ENCODE peak calls at places on chromosomes 13 and 19, in five cellular contexts. One of them, this sample, is unnamed.

GRCh38 chr13:41465215-41465907 is 8.0 kb downstream of the RGCC start:
- DNase-seq in CD8-positive, alpha-beta memory T cell: peak; percentile 95
- DNase-seq in testis: peak; percentile 46
- DNase-seq in adrenal gland: peak; percentile 42
- DNase-seq in neuronal stem cell: no peak
- DNase-seq in this sample: peak; percentile 98

GRCh38 chr19:4713384-4713951 is 10.2 kb downstream of the DPP9 start:
- DNase-seq in adrenal gland: peak; percentile 87
- DNase-seq in testis: no peak
- DNase-seq in neuronal stem cell: no peak
- DNase-seq in CD8-positive, alpha-beta memory T cell: no peak
- DNase-seq in this sample: no peak

GRCh38 chr13:75486146-75486545 is 4.2 kb upstream of the TBC1D4 start:
- DNase-seq in adrenal gland: no peak
- DNase-seq in CD8-positive, alpha-beta memory T cell: no peak
- DNase-seq in testis: no peak
- DNase-seq in neuronal stem cell: no peak
- DNase-seq in this sample: no peak

GRCh38 chr19:7294571-7295212 is 478 bp upstream of the INSR start:
- DNase-seq in CD8-positive, alpha-beta memory T cell: no peak
- DNase-seq in testis: peak; percentile 78
- DNase-seq in neuronal stem cell: peak; percentile 30
- DNase-seq in adrenal gland: peak; percentile 84
- DNase-seq in this sample: no peak

GRCh38 chr19:46297700-46298476 is 1.0 kb downstream of the HIF3A start:
- DNase-seq in testis: peak; percentile 79
- DNase-seq in CD8-positive, alpha-beta memory T cell: no peak
- DNase-seq in adrenal gland: peak; percentile 53
- DNase-seq in neuronal stem cell: no peak
- DNase-seq in this sample: no peak

GRCh38 chr13:21012841-21013681 is 48.3 kb downstream of the LATS2 start:
- DNase-seq in neuronal stem cell: no peak
- DNase-seq in CD8-positive, alpha-beta memory T cell: no peak
- DNase-seq in adrenal gland: peak; percentile 71
- DNase-seq in testis: no peak
- DNase-seq in this sample: no peak

GRCh38 chr19:13149628-13150186 is 468 bp downstream of the STX10 start:
- DNase-seq in adrenal gland: peak; percentile 79
- DNase-seq in neuronal stem cell: peak; percentile 27
- DNase-seq in testis: peak; percentile 55
- DNase-seq in CD8-positive, alpha-beta memory T cell: no peak
- DNase-seq in this sample: no peak

GRCh38 chr13:21218351-21219043 is 42.0 kb downstream of the MRPL57 start:
- DNase-seq in testis: no peak
- DNase-seq in CD8-positive, alpha-beta memory T cell: no peak
- DNase-seq in neuronal stem cell: no peak
- DNase-seq in adrenal gland: no peak
- DNase-seq in this sample: peak; percentile 55

GRCh38 chr19:1254530-1255185 is 6.3 kb downstream of the MIDN start:
- DNase-seq in adrenal gland: peak; percentile 50
- DNase-seq in testis: no peak
- DNase-seq in CD8-positive, alpha-beta memory T cell: no peak
- DNase-seq in neuronal stem cell: no peak
- DNase-seq in this sample: no peak

GRCh38 chr19:3506384-3507340 is 551 bp downstream of the FZR1 start:
- DNase-seq in testis: peak; percentile 39
- DNase-seq in adrenal gland: peak; percentile 58
- DNase-seq in neuronal stem cell: no peak
- DNase-seq in CD8-positive, alpha-beta memory T cell: peak; percentile 72
- DNase-seq in this sample: peak; percentile 16

GRCh38 chr13:70668293-70668692 is 560.0 kb upstream of the KLHL1 start:
- DNase-seq in CD8-positive, alpha-beta memory T cell: no peak
- DNase-seq in neuronal stem cell: peak; percentile 5
- DNase-seq in testis: no peak
- DNase-seq in adrenal gland: no peak
- DNase-seq in this sample: no peak

GRCh38 chr19:35868172-35868822 is at the start of gene APLP1:
- DNase-seq in testis: peak; percentile 71
- DNase-seq in CD8-positive, alpha-beta memory T cell: peak; percentile 69
- DNase-seq in adrenal gland: peak; percentile 63
- DNase-seq in neuronal stem cell: peak; percentile 78
- DNase-seq in this sample: no peak

GRCh38 chr19:18961767-18962423 is 20.9 kb upstream of the HOMER3 start:
- DNase-seq in adrenal gland: no peak
- DNase-seq in testis: no peak
- DNase-seq in CD8-positive, alpha-beta memory T cell: no peak
- DNase-seq in neuronal stem cell: peak; percentile 29
- DNase-seq in this sample: no peak

GRCh38 chr13:81596224-81596753 is 1255.4 kb upstream of the SPRY2 start:
- DNase-seq in neuronal stem cell: no peak
- DNase-seq in CD8-positive, alpha-beta memory T cell: no peak
- DNase-seq in testis: no peak
- DNase-seq in adrenal gland: no peak
- DNase-seq in this sample: no peak

GRCh38 chr13:47603365-47603764 is 397.7 kb downstream of the SUCLA2 start:
- DNase-seq in neuronal stem cell: no peak
- DNase-seq in adrenal gland: no peak
- DNase-seq in testis: no peak
- DNase-seq in CD8-positive, alpha-beta memory T cell: no peak
- DNase-seq in this sample: no peak

GRCh38 chr19:44925114-44925891 is 10.9 kb downstream of the APOC1 start:
- DNase-seq in neuronal stem cell: no peak
- DNase-seq in CD8-positive, alpha-beta memory T cell: no peak
- DNase-seq in testis: peak; percentile 83
- DNase-seq in adrenal gland: peak; percentile 96
- DNase-seq in this sample: no peak

GRCh38 chr19:21748088-21748487 is 19.3 kb downstream of the ZNF100 start:
- DNase-seq in neuronal stem cell: no peak
- DNase-seq in testis: no peak
- DNase-seq in CD8-positive, alpha-beta memory T cell: no peak
- DNase-seq in adrenal gland: no peak
- DNase-seq in this sample: no peak

GRCh38 chr13:113145496-113145895 is 13.0 kb upstream of the PROZ start:
- DNase-seq in testis: no peak
- DNase-seq in neuronal stem cell: no peak
- DNase-seq in adrenal gland: no peak
- DNase-seq in CD8-positive, alpha-beta memory T cell: no peak
- DNase-seq in this sample: no peak

GRCh38 chr19:2231621-2232221 is 4.4 kb downstream of the PLEKHJ1 start:
- DNase-seq in neuronal stem cell: no peak
- DNase-seq in testis: peak; percentile 63
- DNase-seq in CD8-positive, alpha-beta memory T cell: no peak
- DNase-seq in adrenal gland: peak; percentile 64
- DNase-seq in this sample: no peak

GRCh38 chr19:18637644-18638630 is 1.1 kb downstream of the KLHL26 start:
- DNase-seq in CD8-positive, alpha-beta memory T cell: no peak
- DNase-seq in adrenal gland: no peak
- DNase-seq in testis: no peak
- DNase-seq in neuronal stem cell: no peak
- DNase-seq in this sample: no peak

GRCh38 chr19:44689290-44690130 is 9.4 kb upstream of the CEACAM16 start:
- DNase-seq in neuronal stem cell: peak; percentile 75
- DNase-seq in adrenal gland: peak; percentile 83
- DNase-seq in testis: peak; percentile 89
- DNase-seq in CD8-positive, alpha-beta memory T cell: peak; percentile 81
- DNase-seq in this sample: peak; percentile 68

GRCh38 chr19:46413262-46414031 is at the start of gene CCDC8:
- DNase-seq in testis: peak; percentile 95
- DNase-seq in neuronal stem cell: peak; percentile 91
- DNase-seq in adrenal gland: peak; percentile 90
- DNase-seq in CD8-positive, alpha-beta memory T cell: no peak
- DNase-seq in this sample: no peak

GRCh38 chr13:29754486-29754806 is 96.0 kb downstream of the UBL3 start:
- DNase-seq in adrenal gland: peak; percentile 19
- DNase-seq in testis: no peak
- DNase-seq in neuronal stem cell: peak; percentile 11
- DNase-seq in CD8-positive, alpha-beta memory T cell: no peak
- DNase-seq in this sample: no peak

GRCh38 chr13:73304442-73304841 is 245.6 kb downstream of the KLF5 start:
- DNase-seq in CD8-positive, alpha-beta memory T cell: no peak
- DNase-seq in testis: no peak
- DNase-seq in neuronal stem cell: no peak
- DNase-seq in adrenal gland: no peak
- DNase-seq in this sample: no peak

GRCh38 chr13:23579886-23580706 is 9.9 kb downstream of the TNFRSF19 start:
- DNase-seq in testis: no peak
- DNase-seq in neuronal stem cell: no peak
- DNase-seq in CD8-positive, alpha-beta memory T cell: no peak
- DNase-seq in adrenal gland: no peak
- DNase-seq in this sample: no peak

GRCh38 chr13:19674898-19675297 is 41.4 kb downstream of the MPHOSPH8 start:
- DNase-seq in CD8-positive, alpha-beta memory T cell: no peak
- DNase-seq in neuronal stem cell: no peak
- DNase-seq in adrenal gland: no peak
- DNase-seq in testis: no peak
- DNase-seq in this sample: no peak

GRCh38 chr19:18415177-18415867 is 3.9 kb upstream of the SSBP4 start:
- DNase-seq in CD8-positive, alpha-beta memory T cell: peak; percentile 48
- DNase-seq in neuronal stem cell: no peak
- DNase-seq in adrenal gland: peak; percentile 80
- DNase-seq in testis: peak; percentile 83
- DNase-seq in this sample: no peak

GRCh38 chr13:73261739-73262216 is 203.0 kb downstream of the KLF5 start:
- DNase-seq in CD8-positive, alpha-beta memory T cell: no peak
- DNase-seq in adrenal gland: no peak
- DNase-seq in testis: no peak
- DNase-seq in neuronal stem cell: no peak
- DNase-seq in this sample: no peak

GRCh38 chr19:28836366-28836765 is 376.6 kb downstream of the UQCRFS1 start:
- DNase-seq in neuronal stem cell: no peak
- DNase-seq in CD8-positive, alpha-beta memory T cell: no peak
- DNase-seq in adrenal gland: no peak
- DNase-seq in testis: no peak
- DNase-seq in this sample: no peak

GRCh38 chr13:98751397-98752110 is 918 bp downstream of the SLC15A1 start:
- DNase-seq in testis: no peak
- DNase-seq in CD8-positive, alpha-beta memory T cell: no peak
- DNase-seq in neuronal stem cell: no peak
- DNase-seq in adrenal gland: no peak
- DNase-seq in this sample: no peak

GRCh38 chr13:52414051-52414450 is 8.1 kb upstream of the THSD1 start:
- DNase-seq in testis: no peak
- DNase-seq in neuronal stem cell: no peak
- DNase-seq in adrenal gland: no peak
- DNase-seq in CD8-positive, alpha-beta memory T cell: no peak
- DNase-seq in this sample: no peak

GRCh38 chr13:106139407-106139806 is 396.1 kb downstream of the EFNB2 start:
- DNase-seq in adrenal gland: no peak
- DNase-seq in testis: no peak
- DNase-seq in neuronal stem cell: no peak
- DNase-seq in CD8-positive, alpha-beta memory T cell: no peak
- DNase-seq in this sample: no peak

GRCh38 chr13:46521486-46521885 is 31.5 kb upstream of the LRCH1 start:
- DNase-seq in neuronal stem cell: no peak
- DNase-seq in adrenal gland: no peak
- DNase-seq in testis: no peak
- DNase-seq in CD8-positive, alpha-beta memory T cell: no peak
- DNase-seq in this sample: no peak

GRCh38 chr13:98775844-98776598 is 23.5 kb upstream of the SLC15A1 start:
- DNase-seq in testis: no peak
- DNase-seq in neuronal stem cell: no peak
- DNase-seq in adrenal gland: no peak
- DNase-seq in CD8-positive, alpha-beta memory T cell: no peak
- DNase-seq in this sample: no peak

GRCh38 chr13:34942732-34943674 is 933 bp downstream of the NBEA start:
- DNase-seq in CD8-positive, alpha-beta memory T cell: no peak
- DNase-seq in testis: peak; percentile 50
- DNase-seq in adrenal gland: peak; percentile 49
- DNase-seq in neuronal stem cell: peak; percentile 52
- DNase-seq in this sample: peak; percentile 2
- H3K27ac ChIP-seq in CD8-positive, alpha-beta memory T cell: no peak overlapping the region
- H3K27ac ChIP-seq in testis: peak overlapping the region; percentile 96
- H3K27ac ChIP-seq in adrenal gland: peak overlapping the region; percentile 80
- H3K27ac ChIP-seq in neuronal stem cell: peak overlapping the region; percentile 98
- H3K27ac ChIP-seq in this sample: no peak overlapping the region

GRCh38 chr13:57637515-57637914 is 6.0 kb downstream of the PCDH17 start:
- DNase-seq in neuronal stem cell: no peak
- DNase-seq in CD8-positive, alpha-beta memory T cell: no peak
- DNase-seq in testis: no peak
- DNase-seq in adrenal gland: no peak
- DNase-seq in this sample: no peak

GRCh38 chr13:57634829-57635165 is 3.3 kb downstream of the PCDH17 start:
- DNase-seq in adrenal gland: peak; percentile 15
- DNase-seq in neuronal stem cell: no peak
- DNase-seq in CD8-positive, alpha-beta memory T cell: no peak
- DNase-seq in testis: peak; percentile 23
- DNase-seq in this sample: no peak

GRCh38 chr13:57633950-57634828 is 2.6 kb downstream of the PCDH17 start:
- DNase-seq in testis: peak; percentile 24
- DNase-seq in neuronal stem cell: no peak
- DNase-seq in CD8-positive, alpha-beta memory T cell: no peak
- DNase-seq in adrenal gland: peak; percentile 11
- DNase-seq in this sample: no peak

GRCh38 chr13:57636811-57637210 is 5.3 kb downstream of the PCDH17 start:
- DNase-seq in neuronal stem cell: no peak
- DNase-seq in testis: no peak
- DNase-seq in CD8-positive, alpha-beta memory T cell: no peak
- DNase-seq in adrenal gland: no peak
- DNase-seq in this sample: no peak

GRCh38 chr13:57635541-57635940 is 4.0 kb downstream of the PCDH17 start:
- DNase-seq in testis: no peak
- DNase-seq in adrenal gland: no peak
- DNase-seq in CD8-positive, alpha-beta memory T cell: no peak
- DNase-seq in neuronal stem cell: no peak
- DNase-seq in this sample: no peak
- H3K27me3 ChIP-seq in testis: no peaks in the 10 kb centered on the region
- H3K27me3 ChIP-seq in adrenal gland: peaks cover 25% of the 10 kb centered on the region
- H3K27me3 ChIP-seq in CD8-positive, alpha-beta memory T cell: peaks cover 9% of the 10 kb centered on the region
- H3K27me3 ChIP-seq in neuronal stem cell: peaks cover 26% of the 10 kb centered on the region
- H3K27me3 ChIP-seq in this sample: no peaks in the 10 kb centered on the region

DNA sequence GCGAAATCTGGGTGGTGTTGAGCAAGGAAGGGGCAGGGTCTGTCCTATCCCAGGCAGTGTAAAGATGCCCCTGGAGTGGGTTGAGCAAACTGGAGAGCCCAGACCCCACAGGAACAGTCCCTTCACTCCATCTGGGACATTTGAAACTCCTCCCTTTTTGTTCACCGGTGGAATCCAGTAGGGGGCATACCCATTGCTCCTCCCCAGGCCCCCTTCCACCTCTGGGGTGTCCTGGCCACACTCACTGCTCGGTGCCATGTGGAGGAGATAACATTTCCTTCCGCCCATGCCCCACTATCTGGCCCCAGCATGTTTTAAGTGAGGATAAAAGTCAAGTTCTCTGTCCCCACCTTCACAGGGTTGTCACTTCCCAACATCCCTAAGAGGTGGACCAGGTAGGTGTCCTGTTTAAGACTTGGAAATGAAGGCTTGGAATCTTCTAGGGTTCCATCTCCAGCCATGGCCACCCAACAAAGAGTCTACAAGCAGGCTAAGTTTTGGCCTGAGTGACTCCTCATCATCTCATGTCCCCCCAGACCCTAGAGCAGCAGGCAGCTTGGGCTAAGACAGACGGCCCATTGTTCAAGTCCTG is 9.2 kb downstream of the ZNF526 start:
- DNase-seq in testis: no peak
- DNase-seq in neuronal stem cell: no peak
- DNase-seq in adrenal gland: no peak
- DNase-seq in CD8-positive, alpha-beta memory T cell: no peak
- DNase-seq in this sample: no peak
- H3K27ac ChIP-seq in testis: no peak overlapping the region
- H3K27ac ChIP-seq in neuronal stem cell: no peak overlapping the region
- H3K27ac ChIP-seq in adrenal gland: no peak overlapping the region
- H3K27ac ChIP-seq in CD8-positive, alpha-beta memory T cell: no peak overlapping the region
- H3K27ac ChIP-seq in this sample: no peak overlapping the region

GRCh38 chr19:33769208-33769607 is 27.5 kb upstream of the KCTD15 start:
- DNase-seq in CD8-positive, alpha-beta memory T cell: peak; percentile 6
- DNase-seq in neuronal stem cell: no peak
- DNase-seq in adrenal gland: no peak
- DNase-seq in testis: no peak
- DNase-seq in this sample: no peak
- H3K27me3 ChIP-seq in CD8-positive, alpha-beta memory T cell: no peaks in the 10 kb centered on the region
- H3K27me3 ChIP-seq in neuronal stem cell: peaks cover 4% of the 10 kb centered on the region
- H3K27me3 ChIP-seq in adrenal gland: no peaks in the 10 kb centered on the region
- H3K27me3 ChIP-seq in testis: no peaks in the 10 kb centered on the region
- H3K27me3 ChIP-seq in this sample: no peaks in the 10 kb centered on the region